ENCODE peak calls at places on chromosomes 12 and 14, in four cellular contexts. F, J, X and G are unnamed samples.

GRCh38 chr12:6444704-6445688 is at the start of gene CD27:
- DNase-seq in F (no peak), J (no peak), X (no peak), G (no peak)

GRCh38 chr14:102606296-102606695 is 13.8 kb downstream of the RCOR1 start:
- DNase-seq in F (no peak), J (no peak), X (no peak), G (no peak)

GRCh38 chr12:49368240-49368600 is 958 bp downstream of the SPATS2 start:
- DNase-seq in F (no peak), J (no peak), X (no peak), G (no peak)

GRCh38 chr12:76042147-76042546 is 10.6 kb upstream of the PHLDA1 start:
- DNase-seq in F (no peak), J (no peak), X (no peak), G (no peak)

GRCh38 chr12:11879306-11879705 is 191.4 kb upstream of the BCL2L14 start:
- DNase-seq in F (peak), J (no peak), X (no peak), G (no peak)

GRCh38 chr12:89320735-89321134 is 31.6 kb downstream of the DUSP6 start:
- DNase-seq in F (no peak), J (no peak), X (no peak), G (no peak)

GRCh38 chr12:130835436-130835835 is 3.6 kb downstream of the STX2 start:
- DNase-seq in F (no peak), J (no peak), X (no peak), G (no peak)

GRCh38 chr12:27436029-27436428 is 10.5 kb upstream of the SMCO2 start:
- DNase-seq in F (no peak), J (no peak), X (no peak), G (no peak)

GRCh38 chr14:59439256-59440015 is 25.7 kb downstream of the GPR135 start:
- DNase-seq in F (no peak), J (no peak), X (no peak), G (no peak)

GRCh38 chr12:117111386-117112267 is 12.4 kb upstream of the TESC start:
- DNase-seq in F (no peak), J (no peak), X (no peak), G (peak)

GRCh38 chr12:64039285-64039871 is 182.7 kb downstream of the KICS2 start:
- DNase-seq in F (peak), J (peak), X (peak), G (no peak)

GRCh38 chr12:52992699-52993557 is 13.3 kb upstream of the EIF4B start:
- DNase-seq in F (no peak), J (peak), X (peak), G (no peak)

GRCh38 chr14:89598548-89599186 is 181.6 kb upstream of the FOXN3 start:
- DNase-seq in F (no peak), J (no peak), X (no peak), G (no peak)

GRCh38 chr12:117025481-117026151 is 73.6 kb downstream of the TESC start:
- DNase-seq in F (peak), J (peak), X (peak), G (no peak)

GRCh38 chr12:54160807-54161480 is 27.8 kb downstream of the SMUG1 start:
- DNase-seq in F (no peak), J (no peak), X (no peak), G (no peak)

GRCh38 chr14:21526672-21527319 is 650 bp upstream of the SALL2 start:
- DNase-seq in F (peak), J (no peak), X (no peak), G (no peak)

GRCh38 chr12:20445693-20446092 is 77.4 kb downstream of the PDE3A start:
- DNase-seq in F (no peak), J (no peak), X (no peak), G (no peak)

GRCh38 chr14:59333668-59334067 is 131.5 kb downstream of the GPR135 start:
- DNase-seq in F (peak), J (peak), X (no peak), G (no peak)

GRCh38 chr12:57476993-57477709 is 2.5 kb downstream of the ARHGAP9 start:
- DNase-seq in F (no peak), J (no peak), X (no peak), G (peak)

GRCh38 chr12:79688376-79689040 is 2.3 kb downstream of the PAWR start:
- DNase-seq in F (no peak), J (no peak), X (no peak), G (no peak)

GRCh38 chr12:92414383-92415065 is 268.9 kb upstream of the BTG1 start:
- DNase-seq in F (no peak), J (no peak), X (no peak), G (no peak)

GRCh38 chr14:53183071-53183470 is 29.9 kb upstream of the DDHD1 start:
- DNase-seq in F (peak), J (no peak), X (no peak), G (no peak)

GRCh38 chr14:28776482-28777266 is 10.1 kb downstream of the FOXG1 start:
- DNase-seq in F (no peak), J (no peak), X (no peak), G (no peak)

GRCh38 chr12:86138770-86139169 is 117.4 kb downstream of the MGAT4C start:
- DNase-seq in F (no peak), J (no peak), X (no peak), G (no peak)

GRCh38 chr14:26401170-26401968 is 196.5 kb downstream of the NOVA1 start:
- DNase-seq in F (no peak), J (no peak), X (no peak), G (no peak)

GRCh38 chr14:45185110-45185814 is 49.5 kb downstream of the FANCM start:
- DNase-seq in F (no peak), J (no peak), X (no peak), G (no peak)

GRCh38 chr12:46400406-46400805 is 27.8 kb upstream of the SLC38A2 start:
- DNase-seq in F (no peak), J (peak), X (no peak), G (no peak)

GRCh38 chr12:46402861-46403731 is 30.5 kb upstream of the SLC38A2 start:
- DNase-seq in F (no peak), J (no peak), X (no peak), G (no peak)

GRCh38 chr12:46402451-46402850 is 29.9 kb upstream of the SLC38A2 start:
- DNase-seq in F (no peak), J (peak), X (no peak), G (no peak)

GRCh38 chr12:46403732-46404097 is 31.1 kb upstream of the SLC38A2 start:
- DNase-seq in F (no peak), J (no peak), X (no peak), G (no peak)

DNA sequence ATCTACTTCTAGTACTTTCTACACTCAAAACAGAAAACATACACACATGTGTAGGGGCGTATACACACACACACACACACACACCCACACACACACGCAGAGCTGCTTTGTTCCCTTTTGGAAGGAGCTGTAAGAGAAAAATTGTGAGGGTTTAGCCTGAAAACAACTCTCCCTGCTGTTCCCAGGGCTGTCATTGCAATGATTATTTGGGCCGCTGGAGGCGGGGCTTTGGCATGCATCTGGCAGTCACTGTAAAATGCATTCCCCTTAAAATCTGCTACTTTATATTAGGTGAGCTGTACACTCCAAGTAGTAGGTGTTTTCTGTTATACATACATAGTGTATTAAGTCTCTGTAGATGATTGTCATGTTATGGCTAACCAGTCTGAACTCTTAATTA is 29.1 kb upstream of the SLC38A2 start:
- DNase-seq in F (peak), J (no peak), X (no peak), G (no peak)
- TF ChIP-seq CTCF in F (peak), J (peak), X (no peak), G (peak)

DNA sequence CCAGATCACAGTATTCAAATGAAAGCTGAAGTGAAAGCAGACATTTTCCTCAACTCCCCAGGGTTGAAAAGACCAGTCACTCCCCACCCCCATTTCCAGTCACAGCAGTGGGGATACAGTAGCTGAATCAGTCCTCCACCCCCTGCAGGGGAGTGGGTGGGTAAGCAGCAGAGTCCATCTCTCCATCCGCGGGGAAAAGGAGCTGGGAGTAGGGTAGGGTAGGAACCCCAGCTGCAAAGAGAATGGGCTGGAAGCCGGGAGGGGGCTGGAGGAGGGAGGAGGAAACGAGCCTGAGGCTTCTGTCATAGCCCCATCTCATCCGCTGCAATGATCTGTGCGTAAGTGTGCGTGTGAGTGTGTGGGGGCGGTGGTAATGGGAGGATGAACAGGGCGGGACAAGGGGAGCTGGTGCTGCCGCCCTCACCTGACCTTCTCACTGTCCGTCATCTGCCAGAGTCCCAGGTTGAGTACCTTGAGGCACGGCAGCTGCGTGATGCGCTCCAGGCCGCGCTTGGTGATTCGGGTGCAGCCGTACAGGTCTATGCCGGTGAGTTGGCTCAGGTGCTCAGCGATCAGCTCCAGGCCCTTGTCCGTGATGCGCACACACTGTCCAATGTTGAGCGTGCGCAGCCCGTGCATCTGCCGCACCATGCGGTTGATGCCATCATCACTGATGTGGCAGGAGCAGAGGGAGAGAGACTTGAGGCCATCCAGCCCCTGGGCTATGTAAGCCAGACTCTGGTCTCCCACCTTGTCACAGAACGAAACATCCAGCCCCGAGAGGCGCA is 1.7 kb downstream of the FBXL14 start:
- DNase-seq in F (peak), J (peak), X (peak), G (no peak)
- TF ChIP-seq CTCF in F (peak), J (peak), X (peak), G (peak)

GRCh38 chr14:82855912-82856381 is 1322.3 kb upstream of the SEL1L start:
- DNase-seq in F (peak), J (no peak), X (no peak), G (no peak)
- TF ChIP-seq CTCF in F (peak), J (peak), X (peak), G (peak)

DNA sequence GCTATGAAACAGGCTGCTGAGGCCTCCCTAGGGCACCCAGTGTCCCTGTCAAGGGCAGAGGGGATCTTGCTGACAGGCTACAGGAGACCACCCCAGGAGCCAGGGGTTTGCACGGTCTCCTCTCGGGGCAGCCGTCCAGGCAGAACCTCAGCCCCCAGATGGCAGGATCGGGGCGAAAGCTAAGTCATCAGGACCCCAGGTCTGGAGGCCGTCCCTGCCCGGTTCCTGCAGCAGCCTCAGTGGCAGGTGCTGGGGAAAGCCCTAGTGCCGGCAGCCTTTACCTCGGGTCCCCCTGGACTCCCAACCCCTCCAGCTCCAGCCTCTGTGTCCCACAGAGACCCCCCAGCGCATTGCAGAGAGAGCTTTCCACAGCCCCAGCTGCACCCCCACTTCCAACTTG is 103.8 kb upstream of the C14orf180 start:
- DNase-seq in F (no peak), J (no peak), X (no peak), G (no peak)
- TF ChIP-seq CTCF in F (no peak), J (no peak), X (no peak), G (no peak)

DNA sequence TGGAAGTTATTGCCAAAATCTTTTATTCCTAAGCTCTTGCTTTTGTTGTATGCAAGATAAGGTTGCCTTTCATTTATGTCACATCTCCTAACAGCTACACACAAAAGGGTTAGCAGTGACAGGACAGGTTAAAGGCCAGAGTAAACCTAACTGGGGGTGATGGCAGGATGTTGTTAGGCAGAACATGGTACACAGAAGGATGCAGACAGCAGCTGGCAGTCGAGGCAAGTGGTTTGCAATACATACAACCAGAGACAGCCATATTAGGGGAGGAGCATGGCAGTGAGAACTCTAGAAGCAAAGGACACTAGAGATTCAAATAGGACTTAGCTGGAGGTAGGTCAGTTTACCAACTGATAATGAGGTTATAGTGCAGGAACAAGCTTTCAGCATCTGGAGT is 2.7 kb upstream of the ABCD2 start:
- DNase-seq in F (no peak), J (no peak), X (no peak), G (no peak)
- TF ChIP-seq CTCF in F (no peak), J (no peak), X (no peak), G (no peak)

DNA sequence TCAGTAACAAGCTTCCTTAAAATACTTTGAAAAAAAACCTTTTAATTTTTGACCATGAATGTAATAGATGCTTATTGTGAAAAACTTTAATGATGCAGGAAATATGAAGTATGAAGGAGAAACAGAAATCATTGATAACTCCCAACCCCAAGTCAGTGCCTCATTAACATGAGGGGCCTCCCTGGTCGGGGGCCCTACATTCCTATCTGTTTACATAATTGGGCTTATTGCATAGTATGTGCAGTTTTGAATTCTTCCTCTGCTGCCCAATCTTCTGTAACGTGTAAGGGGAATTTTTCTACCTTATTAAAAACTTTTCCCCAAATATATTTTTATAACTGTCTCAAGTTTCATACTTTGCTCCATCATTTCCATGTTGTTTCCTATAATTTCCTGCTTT is 63.0 kb downstream of the SLC25A47 start:
- DNase-seq in F (peak), J (no peak), X (no peak), G (no peak)
- TF ChIP-seq CTCF in F (no peak), J (no peak), X (no peak), G (no peak)

DNA sequence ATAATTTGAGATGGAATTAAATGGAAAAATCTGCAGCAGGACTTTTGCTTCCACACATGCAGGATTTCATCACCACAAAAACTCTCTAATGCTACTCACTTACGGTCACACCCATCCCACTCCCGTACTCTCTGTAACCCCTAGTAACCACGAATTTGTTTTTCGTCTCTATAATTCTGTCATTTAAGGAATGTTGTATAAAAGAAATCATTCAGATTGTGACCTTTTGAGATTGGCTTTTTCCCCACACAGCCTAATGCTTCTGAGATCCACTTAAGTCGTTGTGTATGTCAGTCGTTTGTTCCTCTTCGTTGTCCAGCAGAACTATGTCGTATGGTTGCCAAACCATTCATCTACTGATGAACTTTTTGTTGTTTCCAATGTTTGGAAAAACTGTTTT is 19.8 kb upstream of the PZP start:
- DNase-seq in F (no peak), J (no peak), X (no peak), G (no peak)
- TF ChIP-seq CTCF in F (no peak), J (no peak), X (no peak), G (no peak)

GRCh38 chr12:123232807-123233504 is at the start of the genes MPHOSPH9 and MTRFR:
- DNase-seq in F (peak), J (peak), X (peak), G (peak)
- TF ChIP-seq CTCF in F (no peak), J (no peak), X (no peak), G (no peak)

GRCh38 chr12:51914034-51914923 is 7.0 kb downstream of the ACVRL1 start:
- DNase-seq in F (no peak), J (no peak), X (no peak), G (peak)

GRCh38 chr12:51911307-51911706 is 4.0 kb downstream of the ACVRL1 start:
- DNase-seq in F (no peak), J (no peak), X (no peak), G (peak)

GRCh38 chr12:51911788-51912711 is 4.7 kb downstream of the ACVRL1 start:
- DNase-seq in F (peak), J (no peak), X (peak), G (peak)

GRCh38 chr12:51915003-51915625 is 7.8 kb downstream of the ACVRL1 start:
- DNase-seq in F (no peak), J (no peak), X (no peak), G (peak)

DNA sequence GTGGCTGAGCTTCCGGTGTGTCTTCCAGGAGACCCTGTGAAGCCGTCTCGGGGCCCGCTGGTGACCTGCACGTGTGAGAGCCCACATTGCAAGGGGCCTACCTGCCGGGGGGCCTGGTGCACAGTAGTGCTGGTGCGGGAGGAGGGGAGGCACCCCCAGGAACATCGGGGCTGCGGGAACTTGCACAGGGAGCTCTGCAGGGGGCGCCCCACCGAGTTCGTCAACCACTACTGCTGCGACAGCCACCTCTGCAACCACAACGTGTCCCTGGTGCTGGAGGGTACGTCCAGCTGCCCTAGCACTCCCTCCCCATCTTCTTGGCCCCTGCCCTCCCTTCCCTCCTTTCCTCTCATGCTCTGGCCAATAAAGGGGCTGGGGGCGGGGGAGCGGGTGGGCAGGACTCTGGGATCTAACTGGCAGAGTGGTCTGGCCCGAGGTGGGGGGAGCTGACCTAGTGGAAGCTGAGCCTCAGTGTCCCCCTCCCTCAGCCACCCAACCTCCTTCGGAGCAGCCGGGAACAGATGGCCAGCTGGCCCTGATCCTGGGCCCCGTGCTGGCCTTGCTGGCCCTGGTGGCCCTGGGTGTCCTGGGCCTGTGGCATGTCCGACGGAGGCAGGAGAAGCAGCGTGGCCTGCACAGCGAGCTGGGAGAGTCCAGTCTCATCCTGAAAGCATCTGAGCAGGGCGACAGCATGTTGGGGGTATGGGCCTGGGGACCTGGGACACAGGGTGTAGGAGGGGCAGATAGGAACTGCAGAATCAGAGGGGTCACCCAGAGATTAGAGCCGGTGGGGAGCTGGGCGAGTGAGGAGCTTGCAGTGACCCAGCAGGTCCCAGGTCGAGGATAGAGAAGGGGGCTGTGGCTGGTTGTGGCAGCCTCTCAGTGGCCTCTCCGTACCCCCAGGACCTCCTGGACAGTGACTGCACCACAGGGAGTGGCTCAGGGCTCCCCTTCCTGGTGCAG is 6.0 kb downstream of the ACVRL1 start:
- DNase-seq in F (no peak), J (no peak), X (no peak), G (peak)
- TF ChIP-seq CTCF in F (peak), J (peak), X (no peak), G (peak)

GRCh38 chr12:121889267-121889624 is 656 bp downstream of the PSMD9 start:
- DNase-seq in F (no peak), J (no peak), X (peak), G (no peak)
- TF ChIP-seq CTCF in F (no peak), J (no peak), X (no peak), G (peak)